ENCODE peak calls at places on chromosomes 12 and 14, in four cellular contexts. I is H1, L is mesendoderm, R is H9. N is an unnamed sample.

GRCh38 chr12:52331833-52332232 is 10.6 kb upstream of the KRT83 start:
- DNase-seq in I (no peak), L (no peak), R (no peak), N (no peak)

GRCh38 chr12:77608157-77608755 is 222.4 kb upstream of the NAV3 start:
- DNase-seq in I (no peak), L (no peak), R (no peak), N (no peak)

GRCh38 chr14:104288272-104288671 is 149.9 kb downstream of the KIF26A start:
- DNase-seq in I (no peak), L (no peak), R (no peak), N (no peak)

GRCh38 chr14:103123634-103124500 is 606 bp downstream of the TNFAIP2 start:
- DNase-seq in I (peak), L (no peak), R (peak), N (no peak)

GRCh38 chr12:71938728-71939385 is at the start of gene TPH2:
- DNase-seq in I (peak), L (peak), R (peak), N (peak)

GRCh38 chr12:87756111-87756510 is 273.1 kb downstream of the C12orf50 start:
- DNase-seq in I (no peak), L (no peak), R (no peak), N (peak)

GRCh38 chr12:51520576-51521325 is 70.3 kb upstream of the SCN8A start:
- DNase-seq in I (peak), L (peak), R (peak), N (no peak)

GRCh38 chr14:64423987-64424386 is 35.8 kb downstream of the MTHFD1 start:
- DNase-seq in I (no peak), L (no peak), R (no peak), N (peak)

GRCh38 chr12:85883763-85884162 is 9.7 kb downstream of the NTS start:
- DNase-seq in I (no peak), L (no peak), R (no peak), N (no peak)

GRCh38 chr12:34219046-34219770 is 196.9 kb downstream of the ALG10 start:
- DNase-seq in I (no peak), L (peak), R (no peak), N (peak)

GRCh38 chr12:49632986-49633702 is 9.8 kb downstream of the PRPF40B start:
- DNase-seq in I (no peak), L (no peak), R (no peak), N (no peak)

GRCh38 chr14:25017562-25017961 is 32.4 kb downstream of the STXBP6 start:
- DNase-seq in I (no peak), L (peak), R (no peak), N (no peak)

GRCh38 chr12:52907092-52907810 is 2.4 kb upstream of the KRT8 start:
- DNase-seq in I (no peak), L (peak), R (peak), N (no peak)

GRCh38 chr14:73059326-73059725 is 992 bp downstream of the RBM25 start:
- DNase-seq in I (no peak), L (no peak), R (no peak), N (peak)

GRCh38 chr12:101948365-101948764 is 71.0 kb downstream of the DRAM1 start:
- DNase-seq in I (no peak), L (no peak), R (no peak), N (no peak)

GRCh38 chr12:13091831-13092230 is 11.6 kb downstream of the GSG1 start:
- DNase-seq in I (no peak), L (no peak), R (no peak), N (no peak)

GRCh38 chr14:66610154-66610563 is 102.2 kb downstream of the GPHN start:
- DNase-seq in I (no peak), L (peak), R (no peak), N (peak)

GRCh38 chr14:34926552-34926951 is 51.4 kb upstream of the BAZ1A start:
- DNase-seq in I (no peak), L (no peak), R (no peak), N (peak)

GRCh38 chr14:93676416-93676958 is 111.8 kb downstream of the PRIMA1 start:
- DNase-seq in I (no peak), L (no peak), R (no peak), N (no peak)

GRCh38 chr12:22860926-22861325 is 236.0 kb downstream of the ETNK1 start:
- DNase-seq in I (no peak), L (peak), R (no peak), N (no peak)

GRCh38 chr12:112800183-112800582 is 8.6 kb downstream of the RPH3A start:
- DNase-seq in I (no peak), L (no peak), R (no peak), N (no peak)

GRCh38 chr12:57775563-57776246 is 3.3 kb downstream of the EEF1AKMT3 start:
- DNase-seq in I (no peak), L (peak), R (no peak), N (no peak)

GRCh38 chr14:101757064-101757838 is 4.3 kb upstream of the PPP2R5C start:
- DNase-seq in I (no peak), L (no peak), R (no peak), N (no peak)

GRCh38 chr14:22434030-22434429 is 155.0 kb downstream of the DAD1 start:
- DNase-seq in I (no peak), L (peak), R (no peak), N (no peak)

GRCh38 chr12:108289342-108290131 is 49.6 kb downstream of the CMKLR1 start:
- DNase-seq in I (no peak), L (no peak), R (no peak), N (no peak)

GRCh38 chr14:105945891-105946290 is 419.5 kb downstream of the TMEM121 start:
- DNase-seq in I (no peak), L (no peak), R (no peak), N (no peak)

GRCh38 chr12:18886962-18887361 is 149.0 kb downstream of the CAPZA3 start:
- DNase-seq in I (no peak), L (no peak), R (no peak), N (no peak)

GRCh38 chr12:98645572-98646067 is 530 bp downstream of the APAF1 start:
- DNase-seq in I (no peak), L (peak), R (no peak), N (no peak)

GRCh38 chr14:92651793-92652382 is 96.5 kb downstream of the LGMN start:
- DNase-seq in I (no peak), L (no peak), R (no peak), N (no peak)

GRCh38 chr14:100122481-100123215 is 36.8 kb downstream of the DEGS2 start:
- DNase-seq in I (no peak), L (no peak), R (no peak), N (no peak)

GRCh38 chr12:6987956-6988573 is 17.4 kb downstream of the EMG1 start:
- DNase-seq in I (no peak), L (no peak), R (no peak), N (no peak)

GRCh38 chr14:61229475-61229888 is 51.7 kb downstream of the TMEM30B start:
- DNase-seq in I (no peak), L (no peak), R (no peak), N (no peak)

GRCh38 chr12:51225800-51226199 is 7.9 kb upstream of the POU6F1 start:
- DNase-seq in I (no peak), L (no peak), R (no peak), N (no peak)

GRCh38 chr12:47121146-47121545 is 41.4 kb upstream of the AMIGO2 start:
- DNase-seq in I (no peak), L (no peak), R (no peak), N (peak)

GRCh38 chr12:14995583-14996425 is 23.0 kb downstream of the PDE6H start:
- DNase-seq in I (no peak), L (peak), R (no peak), N (peak)

GRCh38 chr12:6500466-6500865 is 6.6 kb downstream of the NCAPD2 start:
- DNase-seq in I (no peak), L (no peak), R (no peak), N (no peak)

GRCh38 chr12:133080051-133080618 is 588 bp upstream of the ZNF140 start:
- DNase-seq in I (peak), L (peak), R (peak), N (peak)
- H3K4ac ChIP-seq in I (no peak), L (peak), R (no peak), N (peak)

GRCh38 chr12:55425954-55426353 is at the start of gene OR6C76:
- DNase-seq in I (no peak), L (no peak), R (no peak), N (no peak)

GRCh38 chr12:55428844-55429243 is 2.8 kb downstream of the OR6C76 start:
- DNase-seq in I (no peak), L (no peak), R (no peak), N (no peak)
- H3K56ac ChIP-seq in I (no peak), L (no peak), R (no peak), N (no peak)

GRCh38 chr14:81172881-81173280 is 47.9 kb downstream of the GTF2A1 start:
- DNase-seq in I (no peak), L (no peak), R (no peak), N (peak)
- H3K4ac ChIP-seq in I (no peak), L (no peak), R (no peak), N (peak)

DNA sequence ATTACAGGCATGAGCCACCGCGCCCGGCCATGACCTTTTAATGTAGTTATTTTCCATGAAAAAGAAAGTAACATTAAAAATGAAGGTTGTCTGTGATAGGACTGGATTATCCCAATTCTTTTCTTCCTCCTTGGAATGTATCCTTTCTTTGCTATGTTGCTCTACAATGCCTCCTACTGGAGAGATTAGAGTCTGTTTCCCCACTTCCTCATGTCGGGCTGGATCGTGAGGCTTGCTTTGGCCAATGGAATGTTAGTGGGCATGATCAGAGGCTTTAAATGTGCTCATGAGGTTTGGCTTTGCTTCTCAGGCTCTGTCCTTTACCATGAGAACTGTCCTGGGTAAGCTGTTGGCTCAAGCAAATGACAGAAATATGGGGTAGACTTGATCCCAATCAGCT is 34.7 kb upstream of the SOCS2 start:
- DNase-seq in I (no peak), L (peak), R (no peak), N (no peak)
- H3K56ac ChIP-seq in I (no peak), L (no peak), R (no peak), N (no peak)

DNA sequence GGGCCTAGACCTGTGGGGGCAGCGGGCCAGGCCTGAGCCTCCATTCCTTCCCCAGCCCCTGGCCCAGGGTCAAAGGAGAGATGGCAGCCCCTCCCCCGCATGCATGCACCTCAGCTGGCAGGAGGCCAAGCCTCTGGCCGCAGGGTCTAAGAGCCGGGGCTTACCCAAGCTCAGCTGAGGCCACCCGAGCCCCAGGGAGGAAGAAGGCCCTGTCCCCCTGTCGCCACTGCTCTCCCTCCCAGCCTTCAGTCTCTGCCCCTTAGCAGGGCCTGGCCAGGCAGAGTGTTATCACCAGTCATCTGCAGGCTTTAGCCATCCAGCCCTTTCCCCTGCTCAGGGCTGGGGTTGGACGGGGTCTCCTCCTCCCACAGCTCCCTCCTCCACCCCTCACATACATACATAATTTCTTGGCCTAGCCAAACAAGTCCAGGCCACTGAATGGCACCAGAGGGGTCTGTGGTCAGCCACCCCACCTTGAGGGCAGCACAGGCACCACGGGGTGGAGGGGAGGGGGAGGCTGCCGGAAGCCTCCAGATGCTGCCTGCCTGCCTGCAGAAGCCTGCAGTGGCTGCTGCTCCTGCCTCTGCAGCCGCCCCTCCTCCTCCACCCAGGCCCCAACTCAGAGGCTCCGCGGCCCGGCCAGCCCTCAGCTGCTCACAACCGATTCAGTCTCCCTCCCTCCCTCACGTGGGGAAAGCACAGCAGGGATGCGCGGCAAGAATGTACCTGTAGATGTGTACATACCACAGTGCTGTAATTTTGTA is 22.8 kb downstream of the RAB35 start:
- DNase-seq in I (peak), L (peak), R (peak), N (no peak)
- H3K4ac ChIP-seq in I (peak), L (no peak), R (no peak), N (no peak)